ENCODE peak calls at places on chromosomes 2 and 18, in ten cellular contexts. O is H9; Y is activated T-helper 1 cell treated with anti-CD3 and anti-CD28 coated beads, Interleukin-2, amount 50 U/mL, for 16 hours; K is non-pigmented ciliary epithelial cell; Q is SHP77; S is small intestine; L is astrocyte of the cerebellum; A is glutamatergic neuron; W is hypothalamus; Z is NCI-H1417. T is an unnamed sample.

GRCh38 chr18:44826418-44827259 is 146.0 kb downstream of the SETBP1 start:
- DNase-seq in Y (no peak), O (no peak), Q (peak), S (peak), K (peak), L (peak), A (no peak), W (no peak), Z (peak), T (no peak)

GRCh38 chr18:22544626-22545025 is 126.9 kb upstream of the CTAGE1 start:
- DNase-seq in S (no peak), Q (no peak), W (no peak), K (no peak), Z (no peak), Y (no peak), O (no peak), L (no peak), A (no peak), T (no peak)

GRCh38 chr2:73985318-73986084 is 791 bp downstream of the TET3 start:
- DNase-seq in L (no peak), O (no peak), Q (peak), A (no peak), W (no peak), K (no peak), Z (peak), Y (peak), S (peak), T (no peak)

GRCh38 chr2:151795646-151796240 is 32.5 kb downstream of the ARL5A start:
- DNase-seq in O (no peak), Z (no peak), K (no peak), S (no peak), Q (no peak), Y (no peak), W (no peak), L (no peak), A (no peak), T (no peak)

GRCh38 chr2:45044916-45045315 is 35.7 kb upstream of the SIX2 start:
- DNase-seq in S (no peak), Z (no peak), L (no peak), K (no peak), W (no peak), Y (no peak), O (no peak), Q (no peak), A (no peak), T (no peak)

GRCh38 chr18:49745051-49746014 is 68.0 kb downstream of the ACAA2 start:
- DNase-seq in O (no peak), Y (no peak), S (no peak), K (no peak), W (no peak), Q (no peak), Z (no peak), A (no peak), L (no peak), T (no peak)

GRCh38 chr18:46207985-46208384 is 103.8 kb downstream of the HAUS1 start:
- DNase-seq in S (no peak), A (no peak), O (no peak), W (no peak), Z (no peak), Q (no peak), K (no peak), Y (no peak), L (no peak), T (no peak)

GRCh38 chr2:240639566-240639965 is 14.3 kb downstream of the GPR35 start:
- DNase-seq in Q (no peak), Y (no peak), L (no peak), Z (no peak), W (no peak), A (no peak), S (no peak), O (no peak), K (no peak), T (no peak)

GRCh38 chr2:30505500-30506180 is 58.6 kb downstream of the LCLAT1 start:
- DNase-seq in O (no peak), W (no peak), Q (no peak), A (no peak), L (no peak), K (no peak), Z (peak), S (no peak), Y (no peak), T (no peak)

GRCh38 chr2:182866461-182867369 is at the start of gene FRZB:
- DNase-seq in S (peak), A (peak), W (no peak), Z (no peak), L (peak), Y (no peak), K (no peak), O (peak), Q (no peak), T (peak)

GRCh38 chr2:50995610-50996009 is 36.3 kb downstream of the NRXN1 start:
- DNase-seq in W (no peak), Q (no peak), A (no peak), L (peak), S (no peak), Z (no peak), K (peak), Y (no peak), O (no peak), T (no peak)